ENCODE peak calls at places on chromosomes 7 and 10, in four cellular contexts. C, I, F and N are unnamed samples.
A peak's percentile ranks its signal among the peaks of the same experiment; 100 is the strongest.

GRCh38 chr10:16943301-16944080 is 126.3 kb upstream of the RSU1 start:
- DNase-seq in C (no peak), I (no peak), F (no peak), N (no peak)

GRCh38 chr7:82810558-82811259 is 352.0 kb downstream of the PCLO start:
- DNase-seq in C (peak; percentile 8), I (no peak), F (peak; percentile 15), N (no peak)

GRCh38 chr7:152076324-152076821 is 50.9 kb downstream of the GALNT11 start:
- DNase-seq in C (peak; percentile 36), I (no peak), F (no peak), N (no peak)

GRCh38 chr7:531777-532176 is 12.1 kb upstream of the PDGFA start:
- DNase-seq in C (no peak), I (no peak), F (no peak), N (no peak)

GRCh38 chr7:135514856-135515255 is 5.0 kb upstream of the CNOT4 start:
- DNase-seq in C (no peak), I (no peak), F (no peak), N (no peak)

GRCh38 chr10:103659674-103660363 is 166.3 kb downstream of the NEURL1 start:
- DNase-seq in C (no peak), I (peak; percentile 86), F (peak; percentile 75), N (no peak)

GRCh38 chr10:89867964-89868363 is 166.6 kb downstream of the KIF20B start:
- DNase-seq in C (no peak), I (no peak), F (no peak), N (no peak)

GRCh38 chr7:97004931-97005763 is at the start of gene DLX6:
- DNase-seq in C (no peak), I (no peak), F (no peak), N (no peak)

GRCh38 chr10:131429942-131430341 is 118.4 kb upstream of the TCERG1L start:
- DNase-seq in C (no peak), I (peak; percentile 42), F (peak; percentile 32), N (no peak)

GRCh38 chr7:127251458-127252379 is 1.0 kb downstream of the GRM8 start:
- DNase-seq in C (peak; percentile 6), I (peak; percentile 70), F (no peak), N (no peak)

GRCh38 chr10:60394444-60394843 is 4.8 kb upstream of the ANK3 start:
- DNase-seq in C (no peak), I (no peak), F (no peak), N (no peak)

GRCh38 chr10:58348571-58349033 is 13.8 kb downstream of the UBE2D1 start:
- DNase-seq in C (no peak), I (no peak), F (no peak), N (no peak)

GRCh38 chr10:86967481-86967941 is 771 bp upstream of the ADIRF start:
- DNase-seq in C (no peak), I (no peak), F (peak; percentile 45), N (no peak)

GRCh38 chr7:142438235-142438922 is 180.5 kb upstream of the PRSS58 start:
- DNase-seq in C (peak; percentile 6), I (no peak), F (no peak), N (no peak)

GRCh38 chr10:16787361-16787791 is 29.8 kb downstream of the RSU1 start:
- DNase-seq in C (no peak), I (no peak), F (no peak), N (no peak)

GRCh38 chr10:3259499-3259898 is 86.9 kb upstream of the PITRM1 start:
- DNase-seq in C (no peak), I (no peak), F (no peak), N (no peak)

GRCh38 chr10:36606234-36606839 is 519.1 kb upstream of the ANKRD30A start:
- DNase-seq in C (no peak), I (no peak), F (no peak), N (no peak)

GRCh38 chr7:46229409-46229808 is 308.3 kb upstream of the IGFBP3 start:
- DNase-seq in C (no peak), I (no peak), F (no peak), N (no peak)

GRCh38 chr7:78377532-78377931 is 579.0 kb downstream of the PHTF2 start:
- DNase-seq in C (no peak), I (no peak), F (no peak), N (no peak)

GRCh38 chr10:132982301-132982989 is 40.1 kb upstream of the CFAP46 start:
- DNase-seq in C (no peak), I (peak; percentile 66), F (no peak), N (no peak)

GRCh38 chr10:4138146-4138721 is 353.2 kb upstream of the KLF6 start:
- DNase-seq in C (no peak), I (no peak), F (no peak), N (no peak)

GRCh38 chr10:60735244-60735643 is 43.0 kb upstream of the CDK1 start:
- DNase-seq in C (no peak), I (no peak), F (peak; percentile 40), N (no peak)

GRCh38 chr7:44145969-44146897 is 5.1 kb upstream of the MYL7 start:
- DNase-seq in C (peak; percentile 64), I (peak; percentile 88), F (peak; percentile 53), N (peak; percentile 22)

GRCh38 chr7:24337180-24337579 is 53.2 kb downstream of the NPY start:
- DNase-seq in C (peak; percentile 14), I (no peak), F (no peak), N (no peak)

GRCh38 chr10:77673086-77673485 is 35.5 kb upstream of the KCNMA1 start:
- DNase-seq in C (no peak), I (no peak), F (no peak), N (no peak)

DNA sequence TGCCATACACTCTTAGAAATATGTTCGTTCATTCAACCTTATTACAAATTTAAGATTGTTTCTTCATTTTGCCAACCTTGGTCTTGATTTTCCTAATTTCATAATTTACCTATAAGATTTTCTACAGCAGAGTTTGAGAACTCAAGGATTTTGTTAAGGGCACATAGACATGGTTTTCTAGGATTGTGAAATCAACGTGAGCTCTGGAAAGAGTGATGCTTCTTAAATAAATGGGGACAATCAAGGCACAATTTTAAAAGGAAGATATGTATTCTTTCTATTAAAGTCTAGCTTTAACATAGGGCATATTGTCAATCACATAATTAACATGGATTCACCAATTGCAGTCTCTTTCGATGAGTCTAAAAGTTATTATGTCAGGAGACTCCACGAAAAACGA is 174.2 kb upstream of the PHF14 start:
- DNase-seq in C (no peak), I (no peak), F (no peak), N (no peak)
- TF ChIP-seq CTCF in C (no peak), I (no peak), F (no peak), N (no peak)

GRCh38 chr7:28957822-28958234 is 302 bp downstream of the TRIL start:
- DNase-seq in C (no peak), I (peak; percentile 76), F (no peak), N (no peak)
- TF ChIP-seq CTCF in C (peak; percentile 27), I (no peak), F (no peak), N (no peak)

GRCh38 chr7:2384354-2385243 is 18.8 kb upstream of the CHST12 start:
- DNase-seq in C (no peak), I (no peak), F (no peak), N (no peak)
- TF ChIP-seq CTCF in C (no peak), I (no peak), F (no peak), N (no peak)

GRCh38 chr10:30553018-30553624 is 76.4 kb downstream of the LYZL2 start:
- DNase-seq in C (no peak), I (no peak), F (no peak), N (no peak)
- TF ChIP-seq CTCF in C (no peak), I (no peak), F (no peak), N (no peak)